ENCODE peak calls at places on chromosomes 1 and 21, in five cellular contexts. Y is upper lobe of right lung, T is AG09309, W is H1, P is fibroblast of mammary gland. L is an unnamed sample.

GRCh38 chr21:34091032-34091431 is 17.7 kb downstream of the MRPS6 start:
- DNase-seq in Y (no peak), T (no peak), W (no peak), P (no peak), L (no peak)

GRCh38 chr1:6496360-6496704 is 4.9 kb upstream of the PLEKHG5 start:
- DNase-seq in Y (no peak), T (no peak), W (no peak), P (no peak), L (no peak)

GRCh38 chr1:18535391-18536210 is 54.9 kb downstream of the KLHDC7A start:
- DNase-seq in Y (peak; percentile 45), T (no peak), W (peak; percentile 38), P (no peak), L (peak; percentile 79)

GRCh38 chr1:156601892-156602291 is 613 bp upstream of the GPATCH4 start:
- DNase-seq in Y (peak; percentile 35), T (no peak), W (no peak), P (no peak), L (no peak)

GRCh38 chr1:151820940-151821339 is 10.7 kb downstream of the RORC start:
- DNase-seq in Y (peak; percentile 62), T (no peak), W (no peak), P (no peak), L (no peak)

GRCh38 chr1:226675720-226676357 is 63.2 kb downstream of the ITPKB start:
- DNase-seq in Y (no peak), T (no peak), W (no peak), P (no peak), L (no peak)

GRCh38 chr21:36169465-36170128 is 13.0 kb downstream of the DOP1B start:
- DNase-seq in Y (peak; percentile 76), T (no peak), W (no peak), P (no peak), L (no peak)

GRCh38 chr1:201149400-201149799 is 4.9 kb downstream of the TMEM9 start:
- DNase-seq in Y (peak; percentile 7), T (no peak), W (no peak), P (peak; percentile 55), L (peak; percentile 82)

GRCh38 chr1:204763773-204764427 is 78.4 kb upstream of the LRRN2 start:
- DNase-seq in Y (peak; percentile 88), T (peak; percentile 14), W (peak; percentile 89), P (peak; percentile 78), L (peak; percentile 91)

GRCh38 chr1:192983349-192983980 is 75.7 kb downstream of the UCHL5 start:
- DNase-seq in Y (no peak), T (no peak), W (no peak), P (no peak), L (no peak)

GRCh38 chr1:150387200-150387599 is 23.3 kb downstream of the RPRD2 start:
- DNase-seq in Y (no peak), T (no peak), W (no peak), P (no peak), L (no peak)

GRCh38 chr1:155193275-155193990 is 14.3 kb downstream of the THBS3 start:
- DNase-seq in Y (peak; percentile 96), T (peak; percentile 67), W (peak; percentile 99), P (peak; percentile 87), L (peak; percentile 99)